ENCODE peak calls at places on chromosomes 16 and 17, in seven cellular contexts. Q is fibroblast of lung, J is GM23248, V is IMR-90, U is PC-9, P is OCI-LY7, I is H9. R is an unnamed sample. For H3K4me1, the result is how much of the 10 kb centered on the place peaks cover.

GRCh38 chr16:56350491-56351405 is 74.6 kb downstream of the AMFR start:
- DNase-seq in Q (no peak), J (no peak), V (no peak), U (no peak), P (no peak), I (no peak), R (no peak)

GRCh38 chr16:85428168-85428898 is 184.8 kb upstream of the GSE1 start:
- DNase-seq in Q (no peak), J (peak), V (no peak), U (peak), P (peak), I (peak), R (no peak)

GRCh38 chr17:31373150-31374082 is 18.1 kb upstream of the RAB11FIP4 start:
- DNase-seq in Q (peak), J (peak), V (peak), U (no peak), P (peak), I (no peak), R (no peak)

GRCh38 chr17:75504347-75505151 is 10.8 kb downstream of the CASKIN2 start:
- DNase-seq in Q (no peak), J (peak), V (no peak), U (peak), P (peak), I (peak), R (no peak)

GRCh38 chr16:6160871-6161270 is 1063.3 kb upstream of the EEF2KMT start:
- DNase-seq in Q (no peak), J (no peak), V (no peak), U (no peak), P (no peak), I (no peak), R (no peak)

GRCh38 chr17:42017866-42018200 is 594 bp upstream of the DNAJC7 start:
- DNase-seq in Q (no peak), J (peak), V (no peak), U (no peak), P (no peak), I (peak), R (no peak)

GRCh38 chr16:25210758-25211157 is 6.0 kb upstream of the AQP8 start:
- DNase-seq in Q (peak), J (peak), V (peak), U (no peak), P (no peak), I (no peak), R (no peak)

GRCh38 chr17:50382931-50383330 is 9.9 kb downstream of the EME1 start:
- DNase-seq in Q (no peak), J (no peak), V (no peak), U (no peak), P (no peak), I (no peak), R (no peak)

GRCh38 chr17:76943781-76944213 is 75.6 kb downstream of the MGAT5B start:
- DNase-seq in Q (no peak), J (no peak), V (no peak), U (no peak), P (no peak), I (no peak), R (no peak)

GRCh38 chr16:83806036-83806435 is 1.7 kb upstream of the HSBP1 start:
- DNase-seq in Q (no peak), J (no peak), V (no peak), U (no peak), P (peak), I (no peak), R (no peak)

GRCh38 chr16:83068686-83069085 is 441.9 kb downstream of the CDH13 start:
- DNase-seq in Q (peak), J (peak), V (peak), U (no peak), P (no peak), I (no peak), R (no peak)

GRCh38 chr17:41308918-41309359 is at the start of gene KRTAP16-1:
- DNase-seq in Q (no peak), J (no peak), V (no peak), U (no peak), P (no peak), I (no peak), R (no peak)

DNA sequence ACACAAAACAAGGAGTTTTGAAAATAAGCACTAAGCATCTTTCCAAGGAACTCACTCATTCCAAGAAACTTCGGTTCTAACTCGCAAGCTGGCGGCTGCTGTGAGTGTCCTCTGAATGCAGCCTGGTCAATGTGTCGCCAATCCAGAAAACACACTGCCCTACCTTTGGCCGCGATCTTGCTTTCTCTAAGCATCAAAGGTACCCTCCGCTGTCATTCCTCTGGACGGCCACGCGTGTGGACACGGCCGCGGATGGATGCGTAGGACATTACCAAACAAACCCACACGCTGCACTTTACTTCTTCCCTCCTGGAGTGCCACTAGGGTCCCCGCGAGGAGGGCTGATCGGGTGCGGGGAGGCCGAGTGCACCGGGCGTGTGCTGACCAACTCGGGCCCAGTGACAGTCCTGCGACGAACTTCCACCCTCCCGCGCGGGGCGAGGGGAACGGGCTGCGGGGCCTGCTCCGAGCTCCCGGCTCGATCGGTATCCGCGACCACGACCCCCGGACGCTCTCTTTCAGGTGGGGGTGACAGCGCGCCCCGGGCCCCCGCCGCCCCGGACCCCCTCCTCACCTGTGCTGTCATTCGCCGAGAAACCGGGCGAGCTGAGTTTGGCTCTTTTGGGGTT is 1.1 kb downstream of the CREBBP start:
- DNase-seq in Q (no peak), J (peak), V (no peak), U (no peak), P (peak), I (peak), R (no peak)
- H3K4me1 ChIP-seq in Q (under half), J (under half), V (under half), U (under half), P (under half), I (under half), R (under half)

GRCh38 chr17:64648234-64648633 is 13.9 kb downstream of the SMURF2 start:
- DNase-seq in Q (no peak), J (peak), V (no peak), U (no peak), P (no peak), I (no peak), R (no peak)
- H3K4me2 ChIP-seq in Q (no peak), J (peak), V (no peak), U (no peak), P (no peak), I (no peak), R (no peak)

DNA sequence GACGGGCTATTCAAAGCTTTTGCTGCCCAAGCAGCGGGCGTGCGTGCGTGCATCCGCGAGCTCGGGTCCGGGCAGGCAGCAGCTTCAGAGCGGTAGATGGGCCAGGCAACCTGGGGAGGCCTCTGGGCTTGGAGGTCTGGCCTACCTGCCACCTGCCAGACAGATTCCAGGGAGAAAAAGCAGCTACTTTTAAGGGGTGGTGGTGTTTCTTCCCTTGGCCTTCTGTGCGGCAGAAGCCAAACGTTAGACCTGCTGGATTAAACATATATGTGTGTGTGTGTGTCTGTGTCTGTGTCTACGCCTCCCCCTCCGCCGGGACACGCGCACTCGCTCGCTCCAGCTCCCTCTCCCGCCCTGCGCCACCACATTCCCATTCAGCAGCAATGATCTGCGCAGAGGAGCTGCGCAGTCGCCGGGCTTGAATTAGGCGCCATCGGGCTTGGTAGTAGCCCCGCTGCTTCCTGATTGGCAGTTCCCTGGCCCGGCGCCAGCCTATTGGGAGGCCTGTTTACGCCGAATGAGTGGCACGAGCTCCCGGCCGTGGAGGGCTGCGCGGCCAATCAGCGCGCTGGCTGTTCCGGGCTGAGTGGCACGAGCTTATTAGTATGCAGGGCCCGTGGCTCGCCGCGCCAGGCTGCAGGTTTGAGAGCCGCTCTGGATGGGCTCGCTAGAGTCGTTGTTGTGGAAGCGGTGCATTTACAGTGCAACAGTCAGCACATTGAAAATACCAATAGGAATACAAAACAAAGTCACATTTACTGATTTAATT is at the start of gene BAHCC1:
- DNase-seq in Q (peak), J (peak), V (peak), U (peak), P (peak), I (peak), R (peak)
- H3K4me1 ChIP-seq in Q (under half), J (under half), V (under half), U (under half), P (under half), I (under half), R (under half)

GRCh38 chr17:63399856-63400255 is 46.2 kb downstream of the CYB561 start:
- DNase-seq in Q (peak), J (peak), V (peak), U (no peak), P (no peak), I (no peak), R (no peak)
- H3K4me2 ChIP-seq in Q (peak), J (peak), V (peak), U (no peak), P (no peak), I (no peak), R (no peak)

DNA sequence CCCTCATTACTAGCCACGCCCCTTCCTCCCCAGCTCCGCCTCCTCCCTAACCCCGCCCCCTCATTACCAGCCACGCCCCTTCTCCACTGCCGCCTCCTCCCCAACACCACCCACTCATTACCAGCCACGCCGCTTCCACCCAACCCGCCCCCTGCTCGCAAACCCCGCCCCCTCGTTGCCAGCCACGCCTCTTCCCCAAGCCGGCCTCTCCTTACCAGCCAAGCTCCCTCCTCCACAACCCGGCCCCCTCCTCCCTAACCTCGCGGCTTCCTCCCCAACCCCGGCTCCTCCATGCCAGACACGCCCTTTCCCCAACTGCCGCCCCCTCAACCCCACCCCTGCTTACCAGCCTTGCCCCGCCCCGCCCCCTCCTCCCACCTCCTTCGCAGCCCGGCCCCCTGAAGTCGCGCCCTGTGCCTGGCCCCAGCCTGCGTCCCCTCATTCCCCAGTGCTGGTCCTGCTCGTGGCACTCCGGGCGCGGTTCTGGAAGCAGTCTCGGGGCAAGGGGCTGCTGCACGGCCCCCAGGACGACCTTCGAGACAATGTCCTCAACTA is 7.2 kb downstream of the SLC22A31 start:
- DNase-seq in Q (no peak), J (peak), V (peak), U (peak), P (peak), I (peak), R (peak)
- H3K4me1 ChIP-seq in Q (under half), J (under half), V (under half), U (under half), P (under half), I (under half), R (under half)

GRCh38 chr16:57647136-57647875 is 18.9 kb downstream of the ADGRG1 start:
- DNase-seq in Q (no peak), J (peak), V (no peak), U (no peak), P (no peak), I (no peak), R (no peak)

GRCh38 chr16:57644383-57645014 is 16.1 kb downstream of the ADGRG1 start:
- DNase-seq in Q (no peak), J (no peak), V (no peak), U (no peak), P (no peak), I (no peak), R (no peak)

GRCh38 chr16:57646388-57647039 is 18.1 kb downstream of the ADGRG1 start:
- DNase-seq in Q (no peak), J (peak), V (no peak), U (no peak), P (no peak), I (no peak), R (no peak)

GRCh38 chr16:57643902-57644301 is 15.5 kb downstream of the ADGRG1 start:
- DNase-seq in Q (no peak), J (no peak), V (no peak), U (no peak), P (no peak), I (no peak), R (no peak)

GRCh38 chr16:57645691-57646387 is 17.4 kb downstream of the ADGRG1 start:
- DNase-seq in Q (peak), J (peak), V (peak), U (no peak), P (no peak), I (no peak), R (no peak)
- H3K4me2 ChIP-seq in Q (no peak), J (no peak), V (no peak), U (peak), P (no peak), I (no peak), R (peak)

DNA sequence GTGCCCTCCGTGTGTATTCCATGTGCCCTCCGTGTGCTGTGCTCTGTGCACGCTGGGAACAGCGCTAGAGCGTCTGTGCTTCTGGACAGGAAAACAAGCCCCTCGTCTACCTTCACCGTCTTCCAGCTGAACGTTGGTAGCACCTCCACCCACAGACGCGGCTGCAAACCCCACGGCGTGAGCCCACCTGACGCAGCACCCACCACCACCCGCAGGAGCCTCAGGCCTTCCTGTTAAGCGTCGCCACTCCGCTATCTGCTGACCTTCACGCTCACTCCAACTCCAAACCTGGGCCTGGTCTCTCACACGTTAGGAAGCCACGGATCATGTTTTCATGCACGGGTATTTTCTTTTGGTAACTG is 56.6 kb downstream of the ENGASE start:
- DNase-seq in Q (no peak), J (no peak), V (no peak), U (no peak), P (no peak), I (no peak), R (no peak)
- H3K4me1 ChIP-seq in Q (under half), J (under half), V (under half), U (under half), P (under half), I (under half), R (under half)